ENCODE peak calls at places on chromosome 4, in eight cellular contexts. F is IMR-90, I is endothelial cell of umbilical vein, H is right lobe of liver, P is brain microvascular endothelial cell, Z is heart right ventricle, N is hepatocyte, U is cardiac muscle cell. A is an unnamed sample. For H3K36me3, the result is how much of the 10 kb centered on the place peaks cover.

GRCh38 chr4:165605811-165606210 is 227.0 kb downstream of the CPE start:
- DNase-seq in F (no peak), I (peak), H (no peak), P (no peak), Z (no peak), N (no peak), U (no peak), A (no peak)

GRCh38 chr4:190015538-190016368 is 11.3 kb downstream of the FRG2 start:
- DNase-seq in F (no peak), I (no peak), H (no peak), P (no peak), Z (no peak), N (no peak), U (no peak), A (peak)

GRCh38 chr4:147418206-147418605 is 62.7 kb upstream of the EDNRA start:
- DNase-seq in F (no peak), I (no peak), H (no peak), P (no peak), Z (no peak), N (no peak), U (no peak), A (no peak)

GRCh38 chr4:119130365-119131065 is 5.1 kb upstream of the MYOZ2 start:
- DNase-seq in F (peak), I (peak), H (no peak), P (no peak), Z (no peak), N (no peak), U (peak), A (no peak)

GRCh38 chr4:76854858-76855257 is 43.1 kb downstream of the SOWAHB start:
- DNase-seq in F (no peak), I (no peak), H (no peak), P (no peak), Z (no peak), N (no peak), U (no peak), A (no peak)

GRCh38 chr4:168057412-168057811 is 34.9 kb upstream of the ANXA10 start:
- DNase-seq in F (no peak), I (no peak), H (no peak), P (no peak), Z (no peak), N (no peak), U (no peak), A (no peak)

GRCh38 chr4:147526272-147526654 is 45.4 kb downstream of the EDNRA start:
- DNase-seq in F (no peak), I (no peak), H (no peak), P (no peak), Z (no peak), N (no peak), U (no peak), A (peak)

GRCh38 chr4:30716158-30716557 is 4.0 kb upstream of the PCDH7 start:
- DNase-seq in F (peak), I (peak), H (no peak), P (no peak), Z (no peak), N (peak), U (peak), A (peak)

GRCh38 chr4:123953556-123953955 is 557.0 kb downstream of the SPRY1 start:
- DNase-seq in F (no peak), I (no peak), H (no peak), P (no peak), Z (no peak), N (no peak), U (no peak), A (no peak)

GRCh38 chr4:38815879-38816782 is 11.5 kb upstream of the TLR1 start:
- DNase-seq in F (peak), I (no peak), H (no peak), P (no peak), Z (no peak), N (no peak), U (no peak), A (no peak)

GRCh38 chr4:124060261-124060918 is 652.1 kb downstream of the ANKRD50 start:
- DNase-seq in F (peak), I (peak), H (peak), P (peak), Z (peak), N (peak), U (peak), A (peak)

GRCh38 chr4:82774711-82775171 is 23.9 kb downstream of the SCD5 start:
- DNase-seq in F (peak), I (no peak), H (no peak), P (no peak), Z (no peak), N (no peak), U (no peak), A (no peak)

GRCh38 chr4:87150498-87151261 is 69.7 kb downstream of the KLHL8 start:
- DNase-seq in F (peak), I (peak), H (no peak), P (peak), Z (no peak), N (peak), U (peak), A (peak)

GRCh38 chr4:140807491-140808257 is 51.5 kb upstream of the TBC1D9 start:
- DNase-seq in F (peak), I (no peak), H (no peak), P (peak), Z (no peak), N (peak), U (no peak), A (no peak)

GRCh38 chr4:37392540-37393255 is 148.2 kb downstream of the NWD2 start:
- DNase-seq in F (no peak), I (peak), H (no peak), P (no peak), Z (peak), N (peak), U (peak), A (no peak)

GRCh38 chr4:148495463-148495862 is 53.2 kb upstream of the NR3C2 start:
- DNase-seq in F (no peak), I (no peak), H (no peak), P (no peak), Z (no peak), N (no peak), U (no peak), A (no peak)

GRCh38 chr4:159235779-159236368 is 133.0 kb downstream of the RAPGEF2 start:
- DNase-seq in F (peak), I (peak), H (no peak), P (peak), Z (no peak), N (no peak), U (peak), A (peak)

GRCh38 chr4:158259955-158260575 is 49.8 kb downstream of the TMEM144 start:
- DNase-seq in F (peak), I (peak), H (no peak), P (no peak), Z (no peak), N (peak), U (peak), A (peak)

GRCh38 chr4:98510757-98511517 is 147.5 kb downstream of the TSPAN5 start:
- DNase-seq in F (peak), I (no peak), H (no peak), P (peak), Z (no peak), N (no peak), U (peak), A (peak)

GRCh38 chr4:56755901-56756300 is 65.6 kb downstream of the SPINK2 start:
- DNase-seq in F (no peak), I (no peak), H (no peak), P (no peak), Z (no peak), N (no peak), U (no peak), A (peak)

GRCh38 chr4:119589165-119589564 is 39.4 kb downstream of the PDE5A start:
- DNase-seq in F (peak), I (no peak), H (no peak), P (no peak), Z (no peak), N (no peak), U (no peak), A (no peak)

GRCh38 chr4:170090667-170091052 is 904 bp upstream of the AADAT start:
- DNase-seq in F (peak), I (no peak), H (no peak), P (no peak), Z (no peak), N (no peak), U (peak), A (no peak)

GRCh38 chr4:107896158-107896645 is 35.1 kb upstream of the CYP2U1 start:
- DNase-seq in F (peak), I (peak), H (no peak), P (peak), Z (no peak), N (peak), U (peak), A (no peak)

GRCh38 chr4:54015421-54016065 is 48.9 kb downstream of the CHIC2 start:
- DNase-seq in F (no peak), I (no peak), H (no peak), P (no peak), Z (no peak), N (no peak), U (no peak), A (no peak)
- H3K27ac ChIP-seq in F (no peak), I (no peak), H (no peak), P (no peak), Z (no peak), N (no peak), U (no peak), A (no peak)

DNA sequence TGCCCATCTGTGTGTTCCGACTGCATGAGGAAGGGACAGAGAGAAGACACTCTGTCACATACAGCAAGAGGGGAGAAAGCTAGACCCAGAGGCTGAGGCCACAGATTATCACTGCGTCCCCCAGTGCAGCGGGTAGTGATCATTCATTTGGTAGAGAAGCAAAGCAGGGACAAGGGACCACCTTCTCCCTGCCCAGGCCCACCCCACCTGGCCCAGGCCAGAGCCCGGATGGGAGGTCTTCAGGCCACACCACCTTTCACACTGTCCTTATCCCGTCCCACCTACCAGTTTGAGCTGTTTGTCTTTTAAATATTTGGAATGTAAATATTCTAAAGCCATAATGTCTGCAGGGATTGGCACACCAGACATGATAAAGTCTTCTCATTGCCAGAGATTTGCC is 10.6 kb downstream of the TNIP2 start:
- DNase-seq in F (no peak), I (no peak), H (no peak), P (no peak), Z (no peak), N (no peak), U (no peak), A (no peak)
- H3K36me3 ChIP-seq in F (under half), I (under half), H (under half), P (half or more), Z (half or more), N (under half), U (under half), A (under half)

GRCh38 chr4:185734214-185734613 is 77.8 kb downstream of the SORBS2 start:
- DNase-seq in F (no peak), I (no peak), H (no peak), P (no peak), Z (no peak), N (no peak), U (no peak), A (no peak)

GRCh38 chr4:185729300-185729912 is 82.6 kb downstream of the SORBS2 start:
- DNase-seq in F (no peak), I (no peak), H (no peak), P (no peak), Z (no peak), N (no peak), U (peak), A (no peak)

GRCh38 chr4:185728886-185729285 is 83.1 kb downstream of the SORBS2 start:
- DNase-seq in F (no peak), I (peak), H (no peak), P (no peak), Z (no peak), N (no peak), U (no peak), A (no peak)

GRCh38 chr4:185730387-185730786 is 81.6 kb downstream of the SORBS2 start:
- DNase-seq in F (no peak), I (no peak), H (no peak), P (peak), Z (no peak), N (no peak), U (peak), A (peak)

DNA sequence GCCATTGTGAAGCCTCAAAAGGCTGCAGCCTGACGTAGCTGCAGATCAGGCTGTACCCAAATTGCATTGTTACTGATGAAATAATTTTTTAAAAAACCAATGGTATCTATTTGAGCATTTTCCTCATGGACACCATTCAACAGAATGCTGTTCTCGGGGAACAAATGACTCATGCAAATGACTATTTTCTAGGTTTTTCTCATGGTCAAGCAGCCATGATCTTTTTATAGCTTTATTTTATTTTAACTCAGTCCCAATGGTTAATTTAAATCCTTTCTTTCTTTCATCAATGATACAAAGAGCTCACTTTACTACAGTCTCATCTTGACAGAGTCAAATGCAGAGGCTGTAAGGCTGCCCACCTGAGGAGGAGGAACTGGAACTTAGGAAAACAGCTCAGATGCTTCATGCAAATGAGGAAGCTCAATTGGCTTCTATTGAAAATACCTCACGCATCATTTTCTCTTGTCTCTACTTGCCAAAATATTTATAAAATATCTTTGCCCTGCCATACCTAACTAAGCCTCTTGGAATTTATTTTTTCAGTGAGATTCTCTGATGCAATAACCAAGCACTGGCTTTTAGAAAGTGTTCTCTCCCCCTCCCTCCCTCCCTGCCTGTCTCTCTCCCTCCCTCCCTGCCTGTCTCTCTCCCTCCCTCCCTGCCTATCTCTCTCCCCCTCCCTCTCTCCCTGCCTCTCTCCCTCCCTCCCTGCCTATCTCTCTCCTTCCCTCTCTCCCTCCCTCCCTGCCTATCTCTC is 81.0 kb downstream of the SORBS2 start:
- DNase-seq in F (no peak), I (no peak), H (no peak), P (no peak), Z (no peak), N (no peak), U (peak), A (no peak)
- H3K27ac ChIP-seq in F (no peak), I (no peak), H (no peak), P (peak), Z (no peak), N (no peak), U (peak), A (no peak)

DNA sequence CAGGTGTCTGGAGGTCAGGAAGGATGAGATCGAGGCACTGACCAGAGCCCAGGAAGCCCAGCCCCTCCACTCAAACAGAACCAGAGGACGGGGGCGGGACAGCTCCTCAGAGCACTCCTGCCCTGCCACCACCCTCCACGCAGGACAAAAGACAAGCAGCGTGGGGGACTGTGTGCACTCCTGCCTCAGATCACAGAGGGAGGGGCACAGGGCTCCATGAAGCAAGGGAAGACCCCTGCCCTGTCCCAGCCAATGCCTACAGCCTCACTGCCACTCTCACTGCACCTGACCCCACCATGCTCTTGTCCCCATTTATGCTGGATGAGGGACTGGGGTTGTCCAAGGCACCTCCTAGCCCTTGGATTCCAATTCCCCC is 169.0 kb downstream of the AFAP1 start:
- DNase-seq in F (no peak), I (no peak), H (no peak), P (no peak), Z (no peak), N (no peak), U (no peak), A (no peak)
- H3K36me3 ChIP-seq in F (half or more), I (half or more), H (under half), P (half or more), Z (half or more), N (under half), U (under half), A (under half)

DNA sequence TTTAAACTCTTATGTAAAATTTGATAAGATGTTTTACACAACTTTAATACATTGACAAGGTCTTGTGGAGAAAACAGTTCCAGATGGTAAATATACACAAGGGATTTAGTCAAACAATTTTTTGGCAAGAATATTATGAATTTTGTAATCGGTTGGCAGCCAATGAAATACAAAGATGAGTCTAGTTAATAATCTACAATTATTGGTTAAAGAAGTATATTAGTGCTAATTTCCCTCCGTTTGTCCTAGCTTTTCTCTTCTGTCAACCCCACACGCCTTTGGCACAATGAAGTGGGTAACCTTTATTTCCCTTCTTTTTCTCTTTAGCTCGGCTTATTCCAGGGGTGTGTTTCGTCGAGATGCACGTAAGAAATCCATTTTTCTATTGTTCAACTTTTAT is at the start of gene ALB:
- DNase-seq in F (no peak), I (no peak), H (peak), P (no peak), Z (no peak), N (no peak), U (no peak), A (no peak)
- H3K27ac ChIP-seq in F (no peak), I (no peak), H (peak), P (no peak), Z (no peak), N (no peak), U (no peak), A (no peak)

GRCh38 chr4:1985780-1986577 is 22.8 kb downstream of the NELFA start:
- DNase-seq in F (no peak), I (no peak), H (no peak), P (no peak), Z (no peak), N (no peak), U (no peak), A (no peak)
- H3K36me3 ChIP-seq in F (half or more), I (half or more), H (under half), P (half or more), Z (half or more), N (under half), U (under half), A (half or more)

DNA sequence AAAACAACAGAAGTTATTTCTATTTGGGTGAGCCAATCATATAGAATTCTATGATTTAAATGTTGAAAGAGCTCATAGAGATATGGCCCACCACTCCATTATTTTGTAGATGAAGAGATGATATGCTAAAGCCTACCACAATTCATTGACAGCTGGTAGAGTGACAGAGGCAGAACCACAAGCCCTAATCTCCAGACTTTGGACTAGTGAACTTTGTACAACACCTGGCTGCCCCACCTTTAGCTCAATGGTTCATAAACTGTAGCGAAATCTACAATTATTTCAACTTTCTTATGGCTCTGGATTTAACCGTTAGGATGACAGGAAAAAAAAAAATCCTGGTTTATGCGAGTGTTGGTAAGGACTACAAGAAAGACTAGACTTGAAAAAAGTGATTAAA is 50.9 kb downstream of the PRKG2 start:
- DNase-seq in F (no peak), I (no peak), H (no peak), P (no peak), Z (no peak), N (peak), U (no peak), A (no peak)
- H3K27ac ChIP-seq in F (no peak), I (no peak), H (no peak), P (no peak), Z (no peak), N (peak), U (no peak), A (no peak)

DNA sequence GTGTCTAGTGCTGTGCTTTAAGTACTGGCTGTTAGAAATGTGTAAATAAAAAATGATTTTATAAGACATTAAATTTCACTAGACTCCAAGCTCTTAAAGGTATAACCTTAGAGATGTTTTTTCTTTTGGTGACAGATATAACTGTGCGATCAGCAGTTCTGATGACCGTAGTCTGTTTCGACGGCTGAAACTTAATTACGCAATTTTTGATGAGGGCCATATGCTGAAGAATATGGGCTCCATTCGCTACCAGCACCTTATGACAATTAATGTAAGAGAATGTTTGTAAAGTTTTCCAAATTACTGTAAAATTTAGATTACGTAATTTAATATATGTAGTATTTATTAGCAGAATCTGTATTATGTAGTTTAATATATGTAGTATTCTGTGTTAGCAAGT is 66.4 kb downstream of the HPGDS start:
- DNase-seq in F (no peak), I (no peak), H (no peak), P (no peak), Z (no peak), N (no peak), U (no peak), A (no peak)
- H3K36me3 ChIP-seq in F (under half), I (under half), H (under half), P (under half), Z (half or more), N (under half), U (half or more), A (under half)

A was measured in A673.